ENCODE peak calls at places on chromosome 7, in four cellular contexts. E, T, Y and H are unnamed samples.

GRCh38 chr7:132141109-132141508 is 435.2 kb downstream of the PLXNA4 start:
- DNase-seq in Y (no peak), T (no peak), E (no peak), H (no peak)

GRCh38 chr7:135772639-135773019 is 24.0 kb upstream of the FAM180A start:
- DNase-seq in E (no peak), Y (no peak), T (no peak), H (no peak)

GRCh38 chr7:18053177-18053928 is 25.7 kb upstream of the PRPS1L1 start:
- DNase-seq in E (no peak), Y (no peak), T (no peak), H (no peak)

GRCh38 chr7:144854839-144855424 is 19.1 kb upstream of the TPK1 start:
- DNase-seq in E (no peak), Y (no peak), T (no peak), H (no peak)

GRCh38 chr7:42035205-42035604 is 201.8 kb downstream of the GLI3 start:
- DNase-seq in Y (no peak), E (no peak), T (no peak), H (no peak)

GRCh38 chr7:139038691-139039090 is 2.8 kb upstream of the ZC3HAV1L start:
- DNase-seq in Y (no peak), E (no peak), T (no peak), H (no peak)

GRCh38 chr7:108627476-108628051 is 57.9 kb downstream of the DNAJB9 start:
- DNase-seq in Y (no peak), E (no peak), T (no peak), H (no peak)

GRCh38 chr7:93973134-93973533 is 31.0 kb downstream of the BET1 start:
- DNase-seq in Y (no peak), E (no peak), T (no peak), H (no peak)

GRCh38 chr7:70668606-70669358 is 463.2 kb upstream of the GALNT17 start:
- DNase-seq in T (no peak), Y (no peak), E (no peak), H (peak; percentile 76)

GRCh38 chr7:66415659-66416265 is 210.6 kb downstream of the TPST1 start:
- DNase-seq in E (no peak), Y (no peak), T (no peak), H (no peak)

GRCh38 chr7:34430456-34430855 is 227.6 kb upstream of the NPSR1 start:
- DNase-seq in E (no peak), T (no peak), Y (no peak), H (no peak)

GRCh38 chr7:122869260-122869659 is 17.0 kb downstream of the CADPS2 start:
- DNase-seq in Y (no peak), E (no peak), T (no peak), H (no peak)

GRCh38 chr7:66952343-66953043 is 31.5 kb downstream of the TMEM248 start:
- DNase-seq in T (peak; percentile 49), Y (peak; percentile 91), E (no peak), H (no peak)

GRCh38 chr7:94364816-94365215 is 29.9 kb upstream of the COL1A2 start:
- DNase-seq in E (no peak), T (no peak), Y (no peak), H (no peak)

GRCh38 chr7:98240961-98241673 is 10.9 kb downstream of the TECPR1 start:
- DNase-seq in E (no peak), T (no peak), Y (peak; percentile 28), H (no peak)

GRCh38 chr7:121030308-121030707 is 41.8 kb downstream of the CPED1 start:
- DNase-seq in Y (no peak), E (no peak), T (no peak), H (no peak)

GRCh38 chr7:158495780-158496179 is 91.8 kb downstream of the PTPRN2 start:
- DNase-seq in E (no peak), Y (no peak), T (peak; percentile 43), H (no peak)

GRCh38 chr7:75040512-75040911 is 33.1 kb downstream of the RCC1L start:
- DNase-seq in T (no peak), Y (no peak), E (no peak), H (no peak)

GRCh38 chr7:26467104-26467503 is 175.4 kb downstream of the SNX10 start:
- DNase-seq in Y (no peak), T (no peak), E (no peak), H (no peak)

GRCh38 chr7:5755704-5756131 is 25.7 kb downstream of the RNF216 start:
- DNase-seq in T (no peak), E (no peak), Y (no peak), H (no peak)

GRCh38 chr7:157692156-157693011 is 355.6 kb downstream of the DNAJB6 start:
- DNase-seq in Y (no peak), T (no peak), E (peak; percentile 50), H (no peak)

GRCh38 chr7:124101173-124101768 is 68.4 kb upstream of the TMEM229A start:
- DNase-seq in E (no peak), T (no peak), Y (no peak), H (no peak)

GRCh38 chr7:114243019-114243507 is 171.6 kb upstream of the FOXP2 start:
- DNase-seq in T (no peak), E (no peak), Y (no peak), H (no peak)

GRCh38 chr7:81004098-81004497 is 85.2 kb upstream of the SEMA3C start:
- DNase-seq in T (no peak), Y (no peak), E (no peak), H (no peak)

GRCh38 chr7:77306231-77307067 is 106.8 kb upstream of the FGL2 start:
- DNase-seq in Y (no peak), E (no peak), T (no peak), H (no peak)

GRCh38 chr7:33892945-33893344 is 12.4 kb upstream of the BMPER start:
- DNase-seq in T (no peak), Y (no peak), E (no peak), H (no peak)

GRCh38 chr7:1639578-1640175 is 30.4 kb upstream of the ELFN1 start:
- DNase-seq in T (no peak), E (no peak), Y (no peak), H (no peak)

GRCh38 chr7:107581387-107582013 is 1.5 kb downstream of the BCAP29 start:
- DNase-seq in E (no peak), T (no peak), Y (no peak), H (no peak)

GRCh38 chr7:19957664-19958063 is 184.2 kb upstream of the TMEM196 start:
- DNase-seq in T (no peak), E (no peak), Y (no peak), H (no peak)

GRCh38 chr7:74606101-74606908 is 51.2 kb upstream of the GTF2I start:
- DNase-seq in Y (no peak), E (peak; percentile 76), T (no peak), H (no peak)

GRCh38 chr7:94888542-94888941 is 18.9 kb upstream of the PPP1R9A start:
- DNase-seq in E (no peak), T (no peak), Y (no peak), H (no peak)

GRCh38 chr7:44971991-44972441 is 6.8 kb downstream of the MYO1G start:
- DNase-seq in Y (no peak), E (peak; percentile 20), T (no peak), H (no peak)

GRCh38 chr7:44971188-44971907 is 7.5 kb downstream of the MYO1G start:
- DNase-seq in Y (no peak), T (no peak), E (peak; percentile 56), H (peak; percentile 33)

GRCh38 chr7:44969049-44969700 is 9.6 kb downstream of the MYO1G start:
- DNase-seq in T (no peak), Y (no peak), E (peak; percentile 44), H (peak; percentile 31)

GRCh38 chr7:44969701-44970494 is 8.9 kb downstream of the MYO1G start:
- DNase-seq in T (no peak), E (peak; percentile 49), Y (no peak), H (no peak)

GRCh38 chr7:44970521-44971051 is 8.2 kb downstream of the MYO1G start:
- DNase-seq in Y (no peak), T (no peak), E (peak; percentile 52), H (peak; percentile 48)
- H3K27ac ChIP-seq in Y (no peak overlapping the region), T (no peak overlapping the region), E (no peak overlapping the region), H (no peak overlapping the region)

DNA sequence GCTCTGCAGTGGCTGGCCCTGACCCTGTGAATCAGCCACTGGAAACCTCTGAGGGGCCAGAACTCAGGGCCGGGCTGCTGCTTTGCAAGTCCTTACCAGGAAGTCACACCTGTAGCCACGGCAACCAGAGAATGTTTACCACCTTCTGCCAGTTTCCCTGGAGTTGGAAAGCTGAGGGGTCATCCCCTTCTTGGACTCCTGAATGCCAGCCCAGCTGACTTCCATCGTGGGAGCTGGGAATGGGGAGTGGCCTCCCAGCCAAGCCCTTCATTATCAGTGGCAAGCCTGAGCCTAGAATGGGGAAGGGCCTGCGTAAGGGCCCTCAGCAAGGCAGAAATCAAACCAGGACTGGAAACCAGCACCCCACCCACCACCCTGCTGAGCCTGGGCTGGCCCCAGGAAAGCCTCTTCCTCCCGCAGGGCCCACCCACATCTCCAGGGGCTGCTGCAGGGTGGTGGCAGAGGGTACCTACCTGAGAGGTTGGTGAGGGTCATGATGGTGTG is 6.5 kb upstream of the CRHR2 start:
- DNase-seq in T (no peak), Y (no peak), E (no peak), H (no peak)
- TF ChIP-seq POLR2AphosphoS5 in T (no peak), Y (no peak), E (no peak), H (no peak)

DNA sequence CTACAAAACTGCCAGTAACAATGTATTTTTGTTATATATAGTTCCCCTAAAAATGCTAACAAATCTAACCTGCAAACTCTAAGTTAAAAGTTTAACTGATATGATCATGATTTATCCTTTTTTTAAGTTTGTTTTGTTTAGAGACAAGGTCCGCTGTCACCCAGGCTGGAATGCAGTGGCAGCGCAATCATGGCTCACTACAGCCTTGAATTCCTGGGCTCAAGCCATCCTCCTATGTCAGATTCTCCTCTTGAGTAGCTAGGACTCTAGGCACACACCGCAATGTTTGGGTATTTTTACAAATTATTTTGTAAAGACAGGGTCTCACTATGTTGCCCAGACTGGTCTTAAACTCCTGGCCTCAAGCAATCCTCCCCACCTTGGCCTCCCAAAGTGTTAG is 46.6 kb downstream of the ORC5 start:
- DNase-seq in T (no peak), E (no peak), Y (no peak), H (no peak)
- TF ChIP-seq CTCF in T (no peak), E (no peak), Y (no peak), H (no peak)

GRCh38 chr7:110677405-110677804 is 413.5 kb upstream of the LRRN3 start:
- DNase-seq in E (no peak), Y (no peak), T (no peak), H (no peak)

GRCh38 chr7:110685899-110686298 is 405.0 kb upstream of the LRRN3 start:
- DNase-seq in E (no peak), T (no peak), Y (no peak), H (no peak)

GRCh38 chr7:110676785-110677184 is 414.1 kb upstream of the LRRN3 start:
- DNase-seq in Y (no peak), T (no peak), E (no peak), H (no peak)

GRCh38 chr7:110681941-110682340 is 409.0 kb upstream of the LRRN3 start:
- DNase-seq in E (no peak), T (no peak), Y (no peak), H (no peak)
- H3K27ac ChIP-seq in E (no peak overlapping the region), T (no peak overlapping the region), Y (no peak overlapping the region), H (no peak overlapping the region)

DNA sequence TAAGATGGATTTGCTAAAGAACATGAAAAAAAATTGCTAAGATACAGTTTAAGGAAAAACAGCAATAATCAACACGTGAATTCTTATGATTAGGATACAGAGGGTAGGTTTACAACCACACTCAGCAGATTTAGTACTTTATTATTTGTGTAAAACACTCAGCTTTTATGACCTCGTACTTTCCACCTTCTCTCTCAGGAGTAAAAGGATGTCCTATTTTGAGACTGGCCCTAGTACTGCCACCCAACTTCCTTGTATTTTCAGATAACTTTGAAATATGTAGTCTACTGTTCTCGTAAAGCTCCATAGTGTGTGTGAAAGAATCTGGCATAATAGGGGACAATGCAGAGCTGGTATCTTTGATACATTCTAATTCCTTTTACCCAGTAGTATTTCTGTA is 186.2 kb downstream of the ARL4A start:
- DNase-seq in Y (no peak), T (no peak), E (no peak), H (no peak)
- TF ChIP-seq POLR2AphosphoS5 in Y (no peak), T (no peak), E (no peak), H (no peak)